ENCODE peak calls at places on chromosomes 4 and X, in eight cellular contexts. G is adrenal gland, T is stomach, Z is breast epithelium, N is heart left ventricle, R is IMR-90, Q is tibial nerve, O is gastrocnemius medialis. L is an unnamed sample. For H3K9me3, the result is how much of the 10 kb centered on the place peaks cover.

GRCh38 chr4:95830647-95831046 is 9.2 kb upstream of the PDHA2 start:
- DNase-seq in Q (no peak), N (no peak), T (no peak), O (no peak), G (no peak), Z (no peak), R (no peak), L (no peak)

GRCh38 chr4:26520728-26521442 is 30.6 kb upstream of the CCKAR start:
- DNase-seq in G (no peak), R (peak), O (no peak), T (no peak), Z (no peak), N (no peak), Q (no peak), L (peak)

GRCh38 chr4:161952382-161952781 is 211.4 kb downstream of the FSTL5 start:
- DNase-seq in G (no peak), O (no peak), T (no peak), Z (no peak), N (no peak), Q (no peak), R (no peak), L (no peak)

GRCh38 chrX:23578079-23578478 is 89.2 kb upstream of the PRDX4 start:
- DNase-seq in Z (no peak), T (no peak), G (peak), O (no peak), R (no peak), N (no peak), Q (no peak), L (no peak)

GRCh38 chr4:17385403-17385802 is 126.5 kb downstream of the QDPR start:
- DNase-seq in G (no peak), N (no peak), O (no peak), R (peak), Z (no peak), Q (no peak), T (no peak), L (no peak)

GRCh38 chr4:1232661-1233621 is 16.0 kb downstream of the CTBP1 start:
- DNase-seq in T (no peak), R (peak), G (peak), N (peak), O (no peak), Q (no peak), Z (no peak), L (peak)

GRCh38 chrX:7158468-7158990 is 10.6 kb upstream of the PUDP start:
- DNase-seq in N (no peak), G (no peak), R (no peak), T (no peak), O (no peak), Z (no peak), Q (no peak), L (no peak)

GRCh38 chr4:81405900-81406401 is 65.8 kb downstream of the RASGEF1B start:
- DNase-seq in T (peak), O (peak), N (no peak), Q (peak), Z (no peak), G (peak), R (peak), L (no peak)

GRCh38 chrX:152833378-152833777 is 2.5 kb downstream of the NSDHL start:
- DNase-seq in R (no peak), Z (no peak), N (peak), T (no peak), G (peak), O (no peak), Q (no peak), L (no peak)

GRCh38 chr4:38523524-38524448 is 140.2 kb upstream of the KLF3 start:
- DNase-seq in T (no peak), O (no peak), Z (no peak), R (no peak), N (no peak), G (peak), Q (no peak), L (no peak)

GRCh38 chr4:10787365-10787764 is 102.8 kb upstream of the CLNK start:
- DNase-seq in Q (no peak), N (no peak), G (no peak), T (no peak), O (no peak), Z (no peak), R (no peak), L (no peak)

GRCh38 chrX:134670241-134670811 is 12.1 kb upstream of the PLAC1 start:
- DNase-seq in R (peak), T (peak), O (peak), G (no peak), Z (peak), Q (no peak), N (no peak), L (no peak)

GRCh38 chr4:8840816-8841455 is 30.7 kb downstream of the HMX1 start:
- DNase-seq in T (no peak), N (no peak), Q (no peak), G (no peak), O (no peak), R (no peak), Z (peak), L (peak)

GRCh38 chr4:101348367-101348827 is 1.1 kb upstream of the PPP3CA start:
- DNase-seq in N (peak), G (no peak), Q (no peak), O (no peak), Z (peak), R (peak), T (peak), L (no peak)

GRCh38 chr4:114964016-114964415 is 149.4 kb downstream of the NDST4 start:
- DNase-seq in G (no peak), N (no peak), Z (no peak), Q (no peak), O (no peak), R (no peak), T (no peak), L (no peak)

GRCh38 chr4:138706206-138706605 is 309.4 kb upstream of the NOCT start:
- DNase-seq in N (no peak), R (peak), G (no peak), Z (no peak), Q (no peak), T (no peak), O (no peak), L (no peak)

GRCh38 chrX:28273751-28274150 is 292.5 kb upstream of the DCAF8L1 start:
- DNase-seq in T (no peak), O (no peak), Z (no peak), N (no peak), Q (no peak), G (no peak), R (no peak), L (no peak)

GRCh38 chr4:128858875-128859696 is 49.6 kb downstream of the JADE1 start:
- DNase-seq in Z (no peak), T (no peak), R (peak), O (no peak), Q (no peak), G (peak), N (peak), L (no peak)

GRCh38 chr4:126191536-126191935 is 876.8 kb downstream of the FAT4 start:
- DNase-seq in O (no peak), Z (no peak), G (no peak), N (no peak), R (no peak), Q (no peak), T (no peak), L (no peak)

GRCh38 chr4:53702334-53703266 is 111.3 kb upstream of the LNX1 start:
- DNase-seq in G (peak), Z (peak), R (peak), N (peak), Q (peak), O (peak), T (peak), L (peak)

GRCh38 chr4:155794589-155794988 is 35.8 kb downstream of the GUCY1B1 start:
- DNase-seq in N (no peak), R (no peak), O (no peak), T (no peak), Q (no peak), G (no peak), Z (no peak), L (no peak)

GRCh38 chr4:18322111-18322510 is 300.6 kb upstream of the LCORL start:
- DNase-seq in Z (no peak), T (no peak), Q (no peak), O (no peak), R (no peak), G (no peak), N (no peak), L (no peak)

GRCh38 chr4:98614081-98614480 is 44.3 kb downstream of the TSPAN5 start:
- DNase-seq in G (no peak), O (no peak), Z (no peak), N (no peak), T (no peak), Q (no peak), R (no peak), L (no peak)

GRCh38 chr4:147984065-147984777 is 252.3 kb downstream of the ARHGAP10 start:
- DNase-seq in R (peak), T (no peak), G (peak), O (peak), Z (no peak), Q (no peak), N (peak), L (no peak)

GRCh38 chr4:131427000-131427399 is 1722.1 kb upstream of the PCDH10 start:
- DNase-seq in Z (no peak), O (no peak), R (no peak), T (no peak), N (no peak), G (no peak), Q (no peak), L (no peak)

GRCh38 chr4:13599159-13599558 is 28.4 kb downstream of the BOD1L1 start:
- DNase-seq in R (no peak), G (no peak), N (no peak), Z (no peak), Q (no peak), T (no peak), O (no peak), L (no peak)

GRCh38 chr4:3870567-3870962 is 104.4 kb downstream of the ADRA2C start:
- DNase-seq in T (no peak), Z (no peak), N (no peak), G (no peak), O (no peak), R (no peak), Q (no peak), L (no peak)

GRCh38 chr4:183471960-183472708 is 27.7 kb downstream of the CDKN2AIP start:
- DNase-seq in N (peak), Z (peak), O (peak), G (peak), Q (peak), T (peak), R (peak), L (peak)

GRCh38 chr4:6889736-6890324 is 19.8 kb upstream of the TBC1D14 start:
- DNase-seq in T (peak), Q (no peak), R (no peak), G (no peak), Z (no peak), N (no peak), O (no peak), L (peak)

GRCh38 chr4:123304151-123305021 is 92.2 kb upstream of the SPRY1 start:
- DNase-seq in T (no peak), Q (no peak), Z (no peak), G (no peak), N (peak), R (no peak), O (no peak), L (no peak)

DNA sequence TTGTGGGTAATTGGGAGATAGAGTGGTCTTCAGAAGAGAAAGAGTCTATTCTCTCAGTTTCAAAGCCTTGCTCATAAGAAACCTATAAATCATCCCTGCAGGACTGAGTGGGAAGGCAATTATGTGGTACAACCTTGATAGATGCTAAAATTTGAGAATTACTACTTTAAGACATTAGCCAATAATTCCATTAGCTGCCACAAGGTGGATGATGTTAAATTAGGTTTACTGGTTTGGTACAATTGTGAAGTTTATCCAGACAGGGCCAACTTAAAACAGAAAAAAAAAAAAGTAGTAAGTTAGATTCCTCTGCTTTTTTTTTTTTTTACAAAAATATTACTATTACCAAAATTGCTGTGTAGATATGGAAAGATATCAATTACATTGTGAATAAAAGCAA is 73.2 kb upstream of the AMOT start:
- DNase-seq in N (no peak), Q (no peak), G (no peak), Z (no peak), T (no peak), R (no peak), O (no peak), L (no peak)
- TF ChIP-seq CTCF in N (no peak), Q (peak), G (no peak), Z (no peak), T (no peak), R (no peak), O (no peak), L (no peak)

GRCh38 chrX:41085105-41085882 is at the start of gene USP9X:
- DNase-seq in Q (peak), Z (peak), R (peak), O (peak), T (peak), N (peak), G (peak), L (peak)
- TF ChIP-seq POLR2A in Q (peak), Z (no peak), R (peak), O (peak), T (peak), N (peak), G (peak), L (peak)

DNA sequence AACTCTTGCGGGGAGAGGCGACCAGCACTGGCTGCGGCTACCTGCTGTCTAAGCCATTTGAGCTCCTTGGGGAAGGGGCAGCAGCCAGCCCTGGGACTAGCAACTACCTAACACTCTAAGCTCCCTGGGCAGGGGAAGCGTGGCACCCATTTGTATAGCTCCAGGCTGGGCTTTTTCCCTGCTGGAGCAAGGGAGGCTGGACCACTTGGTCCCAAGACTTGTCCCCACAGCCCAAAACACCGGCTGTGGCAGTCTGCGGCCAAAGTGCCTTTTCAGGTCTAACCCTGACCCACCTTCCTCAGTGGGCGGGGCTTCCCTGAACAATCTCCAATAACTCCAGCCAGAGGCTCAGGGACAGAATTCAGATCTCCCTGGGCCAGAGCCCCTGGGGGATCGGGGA is 187.8 kb downstream of the NPNT start:
- DNase-seq in T (no peak), Z (no peak), O (no peak), Q (no peak), G (no peak), R (no peak), N (no peak), L (no peak)
- H3K9me3 ChIP-seq in T (under half), Z (half or more), O (under half), Q (half or more), G (under half), R (under half), N (under half), L (under half)

DNA sequence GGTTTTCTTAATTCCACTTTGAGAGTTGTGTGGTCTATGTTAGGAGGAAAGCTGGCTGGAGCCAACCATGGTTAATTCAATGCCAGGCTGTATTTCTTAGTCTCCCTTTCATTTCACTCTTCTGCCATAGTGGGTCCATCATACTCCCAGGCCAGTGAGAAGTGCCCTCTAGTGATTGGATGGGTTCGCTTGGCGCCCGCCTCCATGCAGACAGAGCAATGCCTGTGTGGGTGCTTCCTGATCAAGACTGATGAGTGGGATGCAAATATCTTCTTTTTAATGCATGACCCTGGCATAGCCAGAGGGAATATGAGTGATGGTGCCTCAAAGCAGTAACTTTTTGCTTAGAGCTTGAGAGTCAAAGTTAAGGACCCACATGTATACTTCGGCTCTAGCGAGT is 6.4 kb downstream of the BMX start:
- DNase-seq in R (no peak), T (no peak), Q (no peak), G (no peak), N (no peak), O (no peak), Z (no peak), L (no peak)
- TF ChIP-seq CTCF in R (no peak), T (no peak), Q (no peak), G (no peak), N (no peak), O (no peak), Z (no peak), L (no peak)